ENCODE peak calls at places on chromosomes 4 and X, in four cellular contexts. One of them, this sample, is unnamed.

GRCh38 chr4:95095352-95095974 is 337.7 kb downstream of the BMPR1B start:
- DNase-seq in HS-5: no peak
- DNase-seq in HT1080: peak
- DNase-seq in lung microvascular endothelial cell: peak
- DNase-seq in this sample: peak

GRCh38 chrX:110108381-110108796 is 105.5 kb downstream of the TMEM164 start:
- DNase-seq in HS-5: no peak
- DNase-seq in HT1080: no peak
- DNase-seq in lung microvascular endothelial cell: no peak
- DNase-seq in this sample: no peak

GRCh38 chr4:48908687-48909086 is 2.1 kb upstream of the OCIAD2 start:
- DNase-seq in HS-5: no peak
- DNase-seq in HT1080: no peak
- DNase-seq in lung microvascular endothelial cell: no peak
- DNase-seq in this sample: no peak

GRCh38 chrX:119999087-119999634 is 55.6 kb upstream of the NKAP start:
- DNase-seq in HS-5: no peak
- DNase-seq in HT1080: no peak
- DNase-seq in lung microvascular endothelial cell: no peak
- DNase-seq in this sample: no peak

GRCh38 chr4:151043803-151044535 is 28.9 kb upstream of the LRBA start:
- DNase-seq in HS-5: no peak
- DNase-seq in HT1080: no peak
- DNase-seq in lung microvascular endothelial cell: no peak
- DNase-seq in this sample: no peak

GRCh38 chrX:17242470-17242869 is 132.5 kb upstream of the NHS start:
- DNase-seq in HS-5: peak
- DNase-seq in HT1080: peak
- DNase-seq in lung microvascular endothelial cell: peak
- DNase-seq in this sample: peak

GRCh38 chr4:98468744-98469143 is 189.7 kb downstream of the TSPAN5 start:
- DNase-seq in HS-5: no peak
- DNase-seq in HT1080: no peak
- DNase-seq in lung microvascular endothelial cell: peak
- DNase-seq in this sample: peak

GRCh38 chr4:6391186-6391851 is 81.1 kb downstream of the PPP2R2C start:
- DNase-seq in HS-5: no peak
- DNase-seq in HT1080: no peak
- DNase-seq in lung microvascular endothelial cell: no peak
- DNase-seq in this sample: no peak

GRCh38 chr4:147847947-147848590 is 116.2 kb downstream of the ARHGAP10 start:
- DNase-seq in HS-5: no peak
- DNase-seq in HT1080: no peak
- DNase-seq in lung microvascular endothelial cell: no peak
- DNase-seq in this sample: no peak

GRCh38 chrX:46904626-46905025 is 7.6 kb upstream of the JADE3 start:
- DNase-seq in HS-5: no peak
- DNase-seq in HT1080: no peak
- DNase-seq in lung microvascular endothelial cell: peak
- DNase-seq in this sample: peak

GRCh38 chr4:10245761-10246160 is 129.2 kb upstream of the WDR1 start:
- DNase-seq in HS-5: no peak
- DNase-seq in HT1080: no peak
- DNase-seq in lung microvascular endothelial cell: no peak
- DNase-seq in this sample: no peak

GRCh38 chr4:128338634-128339355 is 51.2 kb upstream of the PGRMC2 start:
- DNase-seq in HS-5: peak
- DNase-seq in HT1080: peak
- DNase-seq in lung microvascular endothelial cell: peak
- DNase-seq in this sample: peak

GRCh38 chr4:139015948-139016451 is 419 bp downstream of the NOCT start:
- DNase-seq in HS-5: no peak
- DNase-seq in HT1080: peak
- DNase-seq in lung microvascular endothelial cell: peak
- DNase-seq in this sample: peak

GRCh38 chrX:47283015-47283771 is 50.4 kb downstream of the USP11 start:
- DNase-seq in HS-5: no peak
- DNase-seq in HT1080: no peak
- DNase-seq in lung microvascular endothelial cell: no peak
- DNase-seq in this sample: no peak

GRCh38 chr4:65791807-65792308 is 121.6 kb upstream of the EPHA5 start:
- DNase-seq in HS-5: no peak
- DNase-seq in HT1080: peak
- DNase-seq in lung microvascular endothelial cell: peak
- DNase-seq in this sample: peak

GRCh38 chrX:32530802-32531403 is 680.4 kb downstream of the DMD start:
- DNase-seq in HS-5: peak
- DNase-seq in HT1080: peak
- DNase-seq in lung microvascular endothelial cell: peak
- DNase-seq in this sample: peak

GRCh38 chr4:163372035-163372434 is 28.3 kb downstream of the NPY5R start:
- DNase-seq in HS-5: no peak
- DNase-seq in HT1080: no peak
- DNase-seq in lung microvascular endothelial cell: no peak
- DNase-seq in this sample: no peak

This sample was measured in endothelial cell of umbilical vein.